ENCODE peak calls at places on chromosome 9, in ten cellular contexts. One of them, this sample, is unnamed.

GRCh38 chr9:8456327-8456726 is 656.7 kb upstream of the DMAC1 start:
- DNase-seq in LoVo: no peak
- DNase-seq in fibroblast of pulmonary artery: peak; percentile 1
- DNase-seq in activated T-helper 1 cell treated with Interleukin-2 at 50 U/mL for 16 hours: no peak
- DNase-seq in activated naive CD4-positive, alpha-beta T cell treated with anti-CD3 and anti-CD28 coated beads, Interleukin-2, amount 50 U/mL, for 16 hours: no peak
- DNase-seq in activated CD4-positive, CD25-positive, alpha-beta regulatory T cell treated with anti-CD3 and anti-CD28 coated beads, Interleukin-2, amount 50 U/mL, for 16 hours: no peak
- DNase-seq in germinal center: no peak
- DNase-seq in NCI-H748 treated with DMSO at 0.1 percent for 48 hours: no peak
- DNase-seq in OCI-LY7: no peak
- DNase-seq in WTC11: no peak
- DNase-seq in this sample: no peak

GRCh38 chr9:121954477-121955175 is 138.5 kb downstream of the TTLL11 start:
- DNase-seq in activated naive CD4-positive, alpha-beta T cell treated with anti-CD3 and anti-CD28 coated beads, Interleukin-2, amount 50 U/mL, for 16 hours: no peak
- DNase-seq in activated CD4-positive, CD25-positive, alpha-beta regulatory T cell treated with anti-CD3 and anti-CD28 coated beads, Interleukin-2, amount 50 U/mL, for 16 hours: no peak
- DNase-seq in NCI-H748 treated with DMSO at 0.1 percent for 48 hours: no peak
- DNase-seq in LoVo: no peak
- DNase-seq in fibroblast of pulmonary artery: peak; percentile 88
- DNase-seq in OCI-LY7: no peak
- DNase-seq in activated T-helper 1 cell treated with Interleukin-2 at 50 U/mL for 16 hours: no peak
- DNase-seq in germinal center: no peak
- DNase-seq in WTC11: no peak
- DNase-seq in this sample: peak; percentile 28

GRCh38 chr9:98953877-98954610 is 10.3 kb downstream of the COL15A1 start:
- DNase-seq in NCI-H748 treated with DMSO at 0.1 percent for 48 hours: no peak
- DNase-seq in activated T-helper 1 cell treated with Interleukin-2 at 50 U/mL for 16 hours: no peak
- DNase-seq in WTC11: no peak
- DNase-seq in germinal center: no peak
- DNase-seq in activated naive CD4-positive, alpha-beta T cell treated with anti-CD3 and anti-CD28 coated beads, Interleukin-2, amount 50 U/mL, for 16 hours: no peak
- DNase-seq in LoVo: no peak
- DNase-seq in fibroblast of pulmonary artery: no peak
- DNase-seq in OCI-LY7: no peak
- DNase-seq in activated CD4-positive, CD25-positive, alpha-beta regulatory T cell treated with anti-CD3 and anti-CD28 coated beads, Interleukin-2, amount 50 U/mL, for 16 hours: no peak
- DNase-seq in this sample: no peak

GRCh38 chr9:77820293-77820954 is 172.3 kb upstream of the GNA14 start:
- DNase-seq in NCI-H748 treated with DMSO at 0.1 percent for 48 hours: no peak
- DNase-seq in WTC11: no peak
- DNase-seq in germinal center: no peak
- DNase-seq in LoVo: peak; percentile 55
- DNase-seq in OCI-LY7: no peak
- DNase-seq in activated CD4-positive, CD25-positive, alpha-beta regulatory T cell treated with anti-CD3 and anti-CD28 coated beads, Interleukin-2, amount 50 U/mL, for 16 hours: no peak
- DNase-seq in activated T-helper 1 cell treated with Interleukin-2 at 50 U/mL for 16 hours: no peak
- DNase-seq in activated naive CD4-positive, alpha-beta T cell treated with anti-CD3 and anti-CD28 coated beads, Interleukin-2, amount 50 U/mL, for 16 hours: no peak
- DNase-seq in fibroblast of pulmonary artery: peak; percentile 62
- DNase-seq in this sample: no peak

GRCh38 chr9:72315510-72316287 is 49.3 kb downstream of the ZFAND5 start:
- DNase-seq in activated T-helper 1 cell treated with Interleukin-2 at 50 U/mL for 16 hours: no peak
- DNase-seq in NCI-H748 treated with DMSO at 0.1 percent for 48 hours: no peak
- DNase-seq in OCI-LY7: no peak
- DNase-seq in WTC11: peak; percentile 16
- DNase-seq in activated naive CD4-positive, alpha-beta T cell treated with anti-CD3 and anti-CD28 coated beads, Interleukin-2, amount 50 U/mL, for 16 hours: no peak
- DNase-seq in activated CD4-positive, CD25-positive, alpha-beta regulatory T cell treated with anti-CD3 and anti-CD28 coated beads, Interleukin-2, amount 50 U/mL, for 16 hours: no peak
- DNase-seq in LoVo: peak; percentile 80
- DNase-seq in germinal center: no peak
- DNase-seq in fibroblast of pulmonary artery: peak; percentile 19
- DNase-seq in this sample: peak; percentile 19

GRCh38 chr9:137829260-137829996 is 48.2 kb upstream of the CACNA1B start:
- DNase-seq in fibroblast of pulmonary artery: no peak
- DNase-seq in activated CD4-positive, CD25-positive, alpha-beta regulatory T cell treated with anti-CD3 and anti-CD28 coated beads, Interleukin-2, amount 50 U/mL, for 16 hours: no peak
- DNase-seq in germinal center: no peak
- DNase-seq in activated T-helper 1 cell treated with Interleukin-2 at 50 U/mL for 16 hours: no peak
- DNase-seq in NCI-H748 treated with DMSO at 0.1 percent for 48 hours: no peak
- DNase-seq in WTC11: no peak
- DNase-seq in activated naive CD4-positive, alpha-beta T cell treated with anti-CD3 and anti-CD28 coated beads, Interleukin-2, amount 50 U/mL, for 16 hours: no peak
- DNase-seq in LoVo: no peak
- DNase-seq in OCI-LY7: no peak
- DNase-seq in this sample: no peak

GRCh38 chr9:68530618-68531017 is 10.1 kb downstream of the TMEM252 start:
- DNase-seq in fibroblast of pulmonary artery: peak; percentile 4
- DNase-seq in LoVo: no peak
- DNase-seq in activated CD4-positive, CD25-positive, alpha-beta regulatory T cell treated with anti-CD3 and anti-CD28 coated beads, Interleukin-2, amount 50 U/mL, for 16 hours: no peak
- DNase-seq in WTC11: peak; percentile 44
- DNase-seq in NCI-H748 treated with DMSO at 0.1 percent for 48 hours: no peak
- DNase-seq in activated naive CD4-positive, alpha-beta T cell treated with anti-CD3 and anti-CD28 coated beads, Interleukin-2, amount 50 U/mL, for 16 hours: no peak
- DNase-seq in activated T-helper 1 cell treated with Interleukin-2 at 50 U/mL for 16 hours: no peak
- DNase-seq in germinal center: no peak
- DNase-seq in OCI-LY7: no peak
- DNase-seq in this sample: no peak

GRCh38 chr9:110033869-110034268 is 174.1 kb downstream of the C9orf152 start:
- DNase-seq in activated naive CD4-positive, alpha-beta T cell treated with anti-CD3 and anti-CD28 coated beads, Interleukin-2, amount 50 U/mL, for 16 hours: no peak
- DNase-seq in NCI-H748 treated with DMSO at 0.1 percent for 48 hours: no peak
- DNase-seq in activated CD4-positive, CD25-positive, alpha-beta regulatory T cell treated with anti-CD3 and anti-CD28 coated beads, Interleukin-2, amount 50 U/mL, for 16 hours: no peak
- DNase-seq in OCI-LY7: no peak
- DNase-seq in fibroblast of pulmonary artery: peak; percentile 42
- DNase-seq in WTC11: no peak
- DNase-seq in LoVo: no peak
- DNase-seq in activated T-helper 1 cell treated with Interleukin-2 at 50 U/mL for 16 hours: no peak
- DNase-seq in germinal center: no peak
- DNase-seq in this sample: no peak

GRCh38 chr9:38062498-38063362 is 6.3 kb downstream of the SHB start:
- DNase-seq in fibroblast of pulmonary artery: peak; percentile 62
- DNase-seq in germinal center: no peak
- DNase-seq in WTC11: no peak
- DNase-seq in activated naive CD4-positive, alpha-beta T cell treated with anti-CD3 and anti-CD28 coated beads, Interleukin-2, amount 50 U/mL, for 16 hours: no peak
- DNase-seq in activated T-helper 1 cell treated with Interleukin-2 at 50 U/mL for 16 hours: no peak
- DNase-seq in OCI-LY7: no peak
- DNase-seq in activated CD4-positive, CD25-positive, alpha-beta regulatory T cell treated with anti-CD3 and anti-CD28 coated beads, Interleukin-2, amount 50 U/mL, for 16 hours: no peak
- DNase-seq in NCI-H748 treated with DMSO at 0.1 percent for 48 hours: no peak
- DNase-seq in LoVo: no peak
- DNase-seq in this sample: no peak

This sample was measured in cerebellum.